ENCODE peak calls at places on chromosome 16, in nine cellular contexts. One of them, this sample, is unnamed.

GRCh38 chr16:67552476-67552875 is 9.8 kb upstream of the CTCF start:
- DNase-seq in cardiac fibroblast: no peak
- DNase-seq in H9: no peak
- DNase-seq in progenitor cell of endocrine pancreas: no peak
- DNase-seq in testis: no peak
- DNase-seq in AG10803: no peak
- DNase-seq in AG04450: no peak
- DNase-seq in osteocyte: no peak
- DNase-seq in AG09319: no peak
- DNase-seq in this sample: no peak

GRCh38 chr16:59021751-59022150 is 287.6 kb upstream of the GOT2 start:
- DNase-seq in cardiac fibroblast: no peak
- DNase-seq in H9: no peak
- DNase-seq in progenitor cell of endocrine pancreas: no peak
- DNase-seq in testis: no peak
- DNase-seq in AG10803: peak; percentile 15
- DNase-seq in AG04450: no peak
- DNase-seq in osteocyte: no peak
- DNase-seq in AG09319: no peak
- DNase-seq in this sample: no peak

GRCh38 chr16:52309761-52310416 is 237.1 kb downstream of the TOX3 start:
- DNase-seq in cardiac fibroblast: no peak
- DNase-seq in H9: peak; percentile 28
- DNase-seq in progenitor cell of endocrine pancreas: no peak
- DNase-seq in testis: no peak
- DNase-seq in AG10803: no peak
- DNase-seq in AG04450: no peak
- DNase-seq in osteocyte: no peak
- DNase-seq in AG09319: no peak
- DNase-seq in this sample: no peak

GRCh38 chr16:67150058-67150832 is 553 bp downstream of the B3GNT9 start:
- DNase-seq in cardiac fibroblast: peak; percentile 68
- DNase-seq in H9: peak; percentile 84
- DNase-seq in progenitor cell of endocrine pancreas: no peak
- DNase-seq in testis: peak; percentile 72
- DNase-seq in AG10803: peak; percentile 67
- DNase-seq in AG04450: no peak
- DNase-seq in osteocyte: no peak
- DNase-seq in AG09319: no peak
- DNase-seq in this sample: peak; percentile 91

GRCh38 chr16:66228791-66229190 is 137.7 kb upstream of the CDH5 start:
- DNase-seq in cardiac fibroblast: peak; percentile 63
- DNase-seq in H9: no peak
- DNase-seq in progenitor cell of endocrine pancreas: no peak
- DNase-seq in testis: no peak
- DNase-seq in AG10803: peak; percentile 10
- DNase-seq in AG04450: peak; percentile 45
- DNase-seq in osteocyte: no peak
- DNase-seq in AG09319: no peak
- DNase-seq in this sample: no peak

GRCh38 chr16:77414752-77415231 is 20.0 kb downstream of the ADAMTS18 start:
- DNase-seq in cardiac fibroblast: peak; percentile 87
- DNase-seq in H9: no peak
- DNase-seq in progenitor cell of endocrine pancreas: no peak
- DNase-seq in testis: no peak
- DNase-seq in AG10803: no peak
- DNase-seq in AG04450: no peak
- DNase-seq in osteocyte: no peak
- DNase-seq in AG09319: no peak
- DNase-seq in this sample: no peak

GRCh38 chr16:1101573-1102332 is 5.7 kb upstream of the C1QTNF8 start:
- DNase-seq in cardiac fibroblast: no peak
- DNase-seq in H9: no peak
- DNase-seq in progenitor cell of endocrine pancreas: no peak
- DNase-seq in testis: no peak
- DNase-seq in AG10803: no peak
- DNase-seq in AG04450: no peak
- DNase-seq in osteocyte: no peak
- DNase-seq in AG09319: no peak
- DNase-seq in this sample: no peak

GRCh38 chr16:81996664-81997529 is 14.4 kb downstream of the SDR42E1 start:
- DNase-seq in cardiac fibroblast: peak; percentile 77
- DNase-seq in H9: no peak
- DNase-seq in progenitor cell of endocrine pancreas: no peak
- DNase-seq in testis: no peak
- DNase-seq in AG10803: peak; percentile 76
- DNase-seq in AG04450: no peak
- DNase-seq in osteocyte: no peak
- DNase-seq in AG09319: no peak
- DNase-seq in this sample: no peak

GRCh38 chr16:10619271-10619849 is 39.0 kb upstream of the EMP2 start:
- DNase-seq in cardiac fibroblast: no peak
- DNase-seq in H9: peak; percentile 75
- DNase-seq in progenitor cell of endocrine pancreas: no peak
- DNase-seq in testis: peak; percentile 42
- DNase-seq in AG10803: no peak
- DNase-seq in AG04450: no peak
- DNase-seq in osteocyte: no peak
- DNase-seq in AG09319: no peak
- DNase-seq in this sample: peak; percentile 51

GRCh38 chr16:67719778-67720144 is 645 bp upstream of the GFOD2 start:
- DNase-seq in cardiac fibroblast: peak; percentile 52
- DNase-seq in H9: no peak
- DNase-seq in progenitor cell of endocrine pancreas: no peak
- DNase-seq in testis: peak; percentile 74
- DNase-seq in AG10803: peak; percentile 68
- DNase-seq in AG04450: peak; percentile 11
- DNase-seq in osteocyte: no peak
- DNase-seq in AG09319: no peak
- DNase-seq in this sample: peak; percentile 44

GRCh38 chr16:57689772-57690558 is 4.6 kb upstream of the DRC7 start:
- DNase-seq in cardiac fibroblast: no peak
- DNase-seq in H9: no peak
- DNase-seq in progenitor cell of endocrine pancreas: no peak
- DNase-seq in testis: no peak
- DNase-seq in AG10803: no peak
- DNase-seq in AG04450: no peak
- DNase-seq in osteocyte: no peak
- DNase-seq in AG09319: no peak
- DNase-seq in this sample: peak; percentile 75

GRCh38 chr16:82936941-82937551 is 310.3 kb downstream of the CDH13 start:
- DNase-seq in cardiac fibroblast: peak; percentile 85
- DNase-seq in H9: no peak
- DNase-seq in progenitor cell of endocrine pancreas: no peak
- DNase-seq in testis: no peak
- DNase-seq in AG10803: peak; percentile 26
- DNase-seq in AG04450: peak; percentile 46
- DNase-seq in osteocyte: no peak
- DNase-seq in AG09319: no peak
- DNase-seq in this sample: no peak

GRCh38 chr16:14011846-14012245 is 59.3 kb upstream of the MRTFB start:
- DNase-seq in cardiac fibroblast: no peak
- DNase-seq in H9: no peak
- DNase-seq in progenitor cell of endocrine pancreas: no peak
- DNase-seq in testis: no peak
- DNase-seq in AG10803: peak; percentile 40
- DNase-seq in AG04450: no peak
- DNase-seq in osteocyte: no peak
- DNase-seq in AG09319: no peak
- DNase-seq in this sample: no peak

GRCh38 chr16:71426069-71426879 is 15.6 kb downstream of the TLE7 start:
- DNase-seq in cardiac fibroblast: peak; percentile 94
- DNase-seq in H9: peak; percentile 95
- DNase-seq in progenitor cell of endocrine pancreas: peak; percentile 80
- DNase-seq in testis: peak; percentile 82
- DNase-seq in AG10803: peak; percentile 75
- DNase-seq in AG04450: peak; percentile 26
- DNase-seq in osteocyte: no peak
- DNase-seq in AG09319: peak; percentile 62
- DNase-seq in this sample: peak; percentile 72

GRCh38 chr16:17408955-17409441 is 61.8 kb downstream of the XYLT1 start:
- DNase-seq in cardiac fibroblast: no peak
- DNase-seq in H9: no peak
- DNase-seq in progenitor cell of endocrine pancreas: no peak
- DNase-seq in testis: no peak
- DNase-seq in AG10803: peak; percentile 34
- DNase-seq in AG04450: no peak
- DNase-seq in osteocyte: no peak
- DNase-seq in AG09319: no peak
- DNase-seq in this sample: peak; percentile 52

GRCh38 chr16:50072730-50073129 is 7.0 kb downstream of the HEATR3 start:
- DNase-seq in cardiac fibroblast: no peak
- DNase-seq in H9: no peak
- DNase-seq in progenitor cell of endocrine pancreas: no peak
- DNase-seq in testis: no peak
- DNase-seq in AG10803: no peak
- DNase-seq in AG04450: no peak
- DNase-seq in osteocyte: no peak
- DNase-seq in AG09319: no peak
- DNase-seq in this sample: no peak

GRCh38 chr16:16991711-16992110 is 479.0 kb downstream of the XYLT1 start:
- DNase-seq in cardiac fibroblast: no peak
- DNase-seq in H9: no peak
- DNase-seq in progenitor cell of endocrine pancreas: no peak
- DNase-seq in testis: no peak
- DNase-seq in AG10803: no peak
- DNase-seq in AG04450: no peak
- DNase-seq in osteocyte: no peak
- DNase-seq in AG09319: no peak
- DNase-seq in this sample: no peak

DNA sequence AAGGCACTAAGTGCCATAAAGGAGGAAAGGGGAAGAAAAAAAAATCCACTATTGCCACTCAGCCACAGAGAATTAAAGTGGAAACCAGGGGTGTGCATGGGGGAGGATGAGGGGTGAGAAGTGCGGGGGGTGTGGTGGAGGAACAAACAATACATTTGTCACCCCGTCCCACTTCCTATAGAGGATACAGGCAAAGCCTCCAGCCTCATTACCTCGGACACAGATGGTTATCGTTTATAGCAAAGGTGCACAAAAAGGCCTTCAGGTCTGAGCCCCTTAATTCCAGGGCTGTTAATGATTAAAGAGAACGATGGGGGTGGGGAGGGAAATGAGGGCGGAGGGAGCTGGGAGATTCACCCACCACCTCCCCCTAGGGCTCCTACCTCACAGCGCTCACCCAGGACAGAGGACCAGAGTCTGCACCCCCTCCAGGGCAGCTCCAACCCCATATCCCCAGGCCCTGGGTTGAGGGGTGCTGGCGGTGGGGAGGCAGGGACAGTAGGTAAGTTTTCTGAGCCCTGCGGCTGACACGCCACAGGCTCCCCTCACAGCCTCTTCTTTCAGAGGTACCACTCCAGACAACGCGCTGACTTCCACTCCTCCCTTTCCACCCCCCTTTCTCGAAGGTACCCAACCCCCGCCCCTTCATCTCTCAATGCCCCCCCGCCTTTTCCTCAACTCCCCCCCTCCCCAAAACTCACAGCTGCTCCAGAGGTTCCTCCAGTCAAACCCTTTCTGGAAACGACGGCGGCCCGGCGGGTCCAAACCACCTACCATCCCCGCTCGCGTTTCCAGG is 457 bp downstream of the DCUN1D3 start:
- DNase-seq in cardiac fibroblast: peak; percentile 22
- DNase-seq in H9: no peak
- DNase-seq in progenitor cell of endocrine pancreas: peak; percentile 26
- DNase-seq in testis: peak; percentile 40
- DNase-seq in AG10803: no peak
- DNase-seq in AG04450: no peak
- DNase-seq in osteocyte: no peak
- DNase-seq in AG09319: no peak
- DNase-seq in this sample: peak; percentile 50
- TF ChIP-seq CTCF in cardiac fibroblast: no peak
- TF ChIP-seq CTCF in H9: no peak
- TF ChIP-seq CTCF in progenitor cell of endocrine pancreas: no peak
- TF ChIP-seq CTCF in testis: no peak
- TF ChIP-seq CTCF in AG10803: no peak
- TF ChIP-seq CTCF in AG04450: peak; percentile 3
- TF ChIP-seq CTCF in osteocyte: no peak
- TF ChIP-seq CTCF in AG09319: no peak
- TF ChIP-seq CTCF in this sample: no peak

GRCh38 chr16:11698271-11698689 is 30.0 kb downstream of the SNN start:
- DNase-seq in cardiac fibroblast: peak; percentile 57
- DNase-seq in H9: no peak
- DNase-seq in progenitor cell of endocrine pancreas: no peak
- DNase-seq in testis: no peak
- DNase-seq in AG10803: no peak
- DNase-seq in AG04450: no peak
- DNase-seq in osteocyte: peak; percentile 59
- DNase-seq in AG09319: no peak
- DNase-seq in this sample: no peak
- TF ChIP-seq CTCF in cardiac fibroblast: peak; percentile 5
- TF ChIP-seq CTCF in H9: peak; percentile 20
- TF ChIP-seq CTCF in progenitor cell of endocrine pancreas: no peak
- TF ChIP-seq CTCF in testis: no peak
- TF ChIP-seq CTCF in AG10803: no peak
- TF ChIP-seq CTCF in AG04450: peak; percentile 0
- TF ChIP-seq CTCF in osteocyte: no peak
- TF ChIP-seq CTCF in AG09319: no peak
- TF ChIP-seq CTCF in this sample: no peak

DNA sequence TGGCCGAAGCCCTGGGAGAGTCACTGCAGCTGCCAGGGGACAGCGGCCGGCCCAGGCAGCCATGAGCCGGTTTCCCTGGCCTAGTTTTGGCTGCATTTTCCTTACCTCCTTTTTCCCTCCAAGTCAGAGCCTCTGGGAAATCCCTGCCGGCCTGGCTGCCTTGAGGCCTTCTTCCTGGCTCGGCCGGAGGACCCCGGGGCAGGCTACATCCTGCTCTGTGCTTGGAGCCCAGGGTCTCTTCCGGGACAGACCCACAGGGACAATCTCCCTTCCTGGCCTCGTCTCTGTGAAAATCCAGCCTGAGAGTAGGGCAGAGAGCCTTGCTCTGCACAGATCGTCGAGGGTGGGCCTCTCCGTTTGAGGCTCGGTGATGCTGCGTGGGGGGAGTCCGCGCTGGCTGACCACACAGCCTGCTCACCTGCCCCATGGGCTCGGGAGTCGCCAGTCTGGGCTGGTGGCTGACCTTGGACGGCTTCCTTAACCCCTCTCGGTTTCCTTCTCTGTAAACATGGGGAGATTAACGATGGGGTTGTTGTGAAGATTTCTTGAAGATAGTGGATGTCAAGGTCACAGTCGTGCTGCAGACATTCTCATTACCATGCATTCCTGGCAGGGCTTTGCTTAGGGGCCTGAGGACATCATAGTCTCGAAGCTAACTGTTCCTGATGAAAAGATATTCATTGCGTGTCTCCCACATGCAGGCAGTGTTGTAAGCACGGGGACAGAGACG is 34.8 kb upstream of the CIBAR2 start:
- DNase-seq in cardiac fibroblast: no peak
- DNase-seq in H9: no peak
- DNase-seq in progenitor cell of endocrine pancreas: no peak
- DNase-seq in testis: peak; percentile 43
- DNase-seq in AG10803: no peak
- DNase-seq in AG04450: no peak
- DNase-seq in osteocyte: no peak
- DNase-seq in AG09319: no peak
- DNase-seq in this sample: no peak
- TF ChIP-seq CTCF in cardiac fibroblast: no peak
- TF ChIP-seq CTCF in H9: no peak
- TF ChIP-seq CTCF in progenitor cell of endocrine pancreas: no peak
- TF ChIP-seq CTCF in testis: no peak
- TF ChIP-seq CTCF in AG10803: no peak
- TF ChIP-seq CTCF in AG04450: no peak
- TF ChIP-seq CTCF in osteocyte: no peak
- TF ChIP-seq CTCF in AG09319: no peak
- TF ChIP-seq CTCF in this sample: no peak

GRCh38 chr16:53631236-53631635 is 72.4 kb downstream of the RPGRIP1L start:
- DNase-seq in cardiac fibroblast: no peak
- DNase-seq in H9: no peak
- DNase-seq in progenitor cell of endocrine pancreas: no peak
- DNase-seq in testis: no peak
- DNase-seq in AG10803: no peak
- DNase-seq in AG04450: no peak
- DNase-seq in osteocyte: no peak
- DNase-seq in AG09319: no peak
- DNase-seq in this sample: no peak
- TF ChIP-seq CTCF in cardiac fibroblast: no peak
- TF ChIP-seq CTCF in H9: no peak
- TF ChIP-seq CTCF in progenitor cell of endocrine pancreas: no peak
- TF ChIP-seq CTCF in testis: no peak
- TF ChIP-seq CTCF in AG10803: no peak
- TF ChIP-seq CTCF in AG04450: no peak
- TF ChIP-seq CTCF in osteocyte: no peak
- TF ChIP-seq CTCF in AG09319: no peak
- TF ChIP-seq CTCF in this sample: no peak